ENCODE peak calls at places on chromosomes 5 and 9, in nine cellular contexts. R, A, O, P, T, L, Y, H and I are unnamed samples.

GRCh38 chr9:77604316-77604715 is 43.8 kb downstream of the GNA14 start:
- DNase-seq in R (no peak), A (no peak), O (no peak), P (no peak), T (no peak), L (no peak), Y (no peak), H (no peak), I (no peak)

GRCh38 chr9:134128727-134129679 is 6.9 kb upstream of the WDR5 start:
- DNase-seq in R (no peak), A (no peak), O (no peak), P (no peak), T (no peak), L (no peak), Y (no peak), H (no peak), I (no peak)

GRCh38 chr5:7271728-7272127 is 124.2 kb upstream of the ADCY2 start:
- DNase-seq in R (no peak), A (no peak), O (no peak), P (no peak), T (no peak), L (no peak), Y (no peak), H (no peak), I (no peak)

GRCh38 chr9:115923903-115924668 is 229.5 kb upstream of the PAPPA start:
- DNase-seq in R (peak), A (no peak), O (no peak), P (peak), T (no peak), L (no peak), Y (no peak), H (peak), I (no peak)

GRCh38 chr9:37342895-37343294 is 79.6 kb upstream of the GRHPR start:
- DNase-seq in R (no peak), A (no peak), O (no peak), P (no peak), T (no peak), L (no peak), Y (no peak), H (no peak), I (no peak)

GRCh38 chr9:134992755-134993124 is 75.0 kb upstream of the FCN1 start:
- DNase-seq in R (no peak), A (no peak), O (no peak), P (no peak), T (no peak), L (no peak), Y (no peak), H (no peak), I (no peak)

GRCh38 chr5:17065468-17065867 is 129.4 kb upstream of the MYO10 start:
- DNase-seq in R (no peak), A (no peak), O (no peak), P (no peak), T (no peak), L (no peak), Y (no peak), H (no peak), I (no peak)

GRCh38 chr9:83060557-83060956 is 2.4 kb downstream of the RASEF start:
- DNase-seq in R (no peak), A (no peak), O (no peak), P (no peak), T (no peak), L (no peak), Y (no peak), H (no peak), I (peak)

GRCh38 chr9:94135222-94135621 is 51.0 kb downstream of the PTPDC1 start:
- DNase-seq in R (peak), A (no peak), O (no peak), P (no peak), T (no peak), L (no peak), Y (no peak), H (peak), I (no peak)

GRCh38 chr9:108053555-108054061 is 564.0 kb upstream of the KLF4 start:
- DNase-seq in R (peak), A (no peak), O (no peak), P (no peak), T (no peak), L (no peak), Y (no peak), H (peak), I (no peak)

GRCh38 chr5:78929833-78930232 is 55.3 kb downstream of the ARSB start:
- DNase-seq in R (no peak), A (no peak), O (no peak), P (no peak), T (no peak), L (no peak), Y (no peak), H (no peak), I (no peak)

GRCh38 chr5:177444106-177445051 is 2.2 kb upstream of the PRR7 start:
- DNase-seq in R (no peak), A (peak), O (no peak), P (no peak), T (no peak), L (no peak), Y (no peak), H (no peak), I (no peak)

GRCh38 chr9:93093081-93093448 is 3.0 kb upstream of the CARD19 start:
- DNase-seq in R (no peak), A (no peak), O (no peak), P (no peak), T (no peak), L (no peak), Y (peak), H (no peak), I (no peak)

GRCh38 chr9:14524881-14525515 is 168.2 kb downstream of the ZDHHC21 start:
- DNase-seq in R (no peak), A (no peak), O (no peak), P (no peak), T (no peak), L (no peak), Y (no peak), H (no peak), I (no peak)

GRCh38 chr9:125176632-125177031 is 13.0 kb downstream of the PPP6C start:
- DNase-seq in R (no peak), A (no peak), O (no peak), P (no peak), T (no peak), L (no peak), Y (no peak), H (no peak), I (no peak)

GRCh38 chr5:17212996-17213395 is 4.4 kb upstream of the BASP1 start:
- DNase-seq in R (no peak), A (no peak), O (no peak), P (no peak), T (no peak), L (no peak), Y (no peak), H (no peak), I (no peak)

GRCh38 chr5:141992349-141992963 is 20.4 kb downstream of the GNPDA1 start:
- DNase-seq in R (peak), A (peak), O (no peak), P (no peak), T (peak), L (no peak), Y (peak), H (peak), I (peak)

GRCh38 chr5:154614595-154614994 is 136.6 kb upstream of the HAND1 start:
- DNase-seq in R (no peak), A (no peak), O (no peak), P (no peak), T (no peak), L (no peak), Y (no peak), H (no peak), I (no peak)

GRCh38 chr9:95031711-95032461 is 285.6 kb downstream of the FANCC start:
- DNase-seq in R (no peak), A (no peak), O (no peak), P (no peak), T (peak), L (no peak), Y (no peak), H (no peak), I (peak)

GRCh38 chr5:148635321-148636083 is 18.8 kb downstream of the HTR4 start:
- DNase-seq in R (no peak), A (no peak), O (no peak), P (no peak), T (no peak), L (no peak), Y (no peak), H (no peak), I (no peak)

GRCh38 chr9:127954831-127955293 is 17.2 kb upstream of the DPM2 start:
- DNase-seq in R (no peak), A (no peak), O (peak), P (no peak), T (no peak), L (peak), Y (no peak), H (no peak), I (no peak)